ENCODE peak calls at places on chromosome 16, in seven cellular contexts. P is activated T-cell treated with anti-CD3 and anti-CD28 coated beads for 4 hours, C is PC-3, E is NCI-H1105 treated with DMSO at 0.1 percent for 48 hours, Q is skeletal muscle cell, W is HEK293T, Z is NCI-H446 treated with DMSO at 0.1 percent for 48 hours. F is an unnamed sample.
A peak's percentile ranks its signal among the peaks of the same experiment; 100 is the strongest.

GRCh38 chr16:81454044-81454443 is 9.4 kb downstream of the CMIP start:
- DNase-seq in Z (no peak), C (no peak), P (no peak), E (no peak), Q (no peak), W (no peak), F (no peak)

GRCh38 chr16:1218930-1219611 is 6.0 kb downstream of the TPSG1 start:
- DNase-seq in P (no peak), C (no peak), W (no peak), Q (no peak), Z (no peak), E (no peak), F (no peak)

GRCh38 chr16:56480776-56481467 is 29.6 kb downstream of the OGFOD1 start:
- DNase-seq in Q (peak; percentile 3), W (no peak), P (no peak), E (peak; percentile 9), Z (no peak), C (no peak), F (no peak)

GRCh38 chr16:88611220-88611821 is 27.1 kb upstream of the IL17C start:
- DNase-seq in W (no peak), P (no peak), C (no peak), Z (no peak), E (no peak), Q (no peak), F (no peak)

GRCh38 chr16:21097151-21097550 is 53.5 kb downstream of the DNAH3 start:
- DNase-seq in E (no peak), P (no peak), Z (no peak), C (no peak), Q (peak; percentile 30), W (no peak), F (peak; percentile 37)

GRCh38 chr16:65281636-65282035 is 159.8 kb upstream of the CDH11 start:
- DNase-seq in P (no peak), Z (no peak), C (no peak), E (no peak), W (no peak), Q (no peak), F (no peak)

GRCh38 chr16:75249441-75249840 is 2.0 kb downstream of the BCAR1 start:
- DNase-seq in Z (no peak), E (no peak), W (no peak), C (no peak), Q (no peak), P (no peak), F (no peak)

GRCh38 chr16:30757316-30757715 is 4.5 kb downstream of the CFAP119 start:
- DNase-seq in E (no peak), Q (no peak), Z (no peak), C (no peak), W (no peak), P (no peak), F (no peak)

GRCh38 chr16:85470873-85471272 is 142.2 kb upstream of the GSE1 start:
- DNase-seq in E (no peak), Z (no peak), Q (no peak), W (no peak), C (no peak), P (no peak), F (no peak)

GRCh38 chr16:48536600-48537200 is 73.3 kb downstream of the N4BP1 start:
- DNase-seq in E (no peak), C (no peak), Z (no peak), Q (no peak), W (no peak), P (no peak), F (no peak)

GRCh38 chr16:28491080-28491969 is 549 bp downstream of the CLN3 start:
- DNase-seq in C (peak; percentile 49), E (peak; percentile 20), P (no peak), Z (no peak), Q (no peak), W (peak; percentile 40), F (peak; percentile 43)

GRCh38 chr16:57863434-57864160 is 61.3 kb upstream of the KIFC3 start:
- DNase-seq in C (peak; percentile 71), E (peak; percentile 7), Q (peak; percentile 49), P (no peak), W (peak; percentile 43), Z (peak; percentile 18), F (peak; percentile 68)